ENCODE peak calls at places on chromosomes 3 and 15, in six cellular contexts. One of them, this sample, is unnamed.

GRCh38 chr15:44883219-44883900 is 73.1 kb upstream of the TERB2 start:
- DNase-seq in IMR-90: no peak
- DNase-seq in OCI-LY7: no peak
- DNase-seq in fibroblast of mammary gland: no peak
- DNase-seq in PC-3: no peak
- DNase-seq in retinal pigment epithelial cell: no peak
- DNase-seq in this sample: no peak

GRCh38 chr3:19065027-19065426 is 83.3 kb upstream of the KCNH8 start:
- DNase-seq in IMR-90: no peak
- DNase-seq in OCI-LY7: peak
- DNase-seq in fibroblast of mammary gland: no peak
- DNase-seq in PC-3: peak
- DNase-seq in retinal pigment epithelial cell: no peak
- DNase-seq in this sample: no peak

GRCh38 chr3:191649626-191650025 is 188.7 kb downstream of the PYDC2 start:
- DNase-seq in IMR-90: no peak
- DNase-seq in OCI-LY7: no peak
- DNase-seq in fibroblast of mammary gland: no peak
- DNase-seq in PC-3: no peak
- DNase-seq in retinal pigment epithelial cell: no peak
- DNase-seq in this sample: no peak

GRCh38 chr15:39788800-39789565 is 6.3 kb upstream of the FSIP1 start:
- DNase-seq in IMR-90: peak
- DNase-seq in OCI-LY7: no peak
- DNase-seq in fibroblast of mammary gland: peak
- DNase-seq in PC-3: no peak
- DNase-seq in retinal pigment epithelial cell: no peak
- DNase-seq in this sample: no peak

GRCh38 chr3:43707266-43707665 is 16.5 kb downstream of the ABHD5 start:
- DNase-seq in IMR-90: peak
- DNase-seq in OCI-LY7: no peak
- DNase-seq in fibroblast of mammary gland: no peak
- DNase-seq in PC-3: peak
- DNase-seq in retinal pigment epithelial cell: no peak
- DNase-seq in this sample: no peak

GRCh38 chr3:116176974-116177555 is 268.2 kb downstream of the LSAMP start:
- DNase-seq in IMR-90: no peak
- DNase-seq in OCI-LY7: no peak
- DNase-seq in fibroblast of mammary gland: no peak
- DNase-seq in PC-3: no peak
- DNase-seq in retinal pigment epithelial cell: no peak
- DNase-seq in this sample: no peak

GRCh38 chr15:47786371-47786770 is 69.1 kb downstream of the SEMA6D start:
- DNase-seq in IMR-90: peak
- DNase-seq in OCI-LY7: no peak
- DNase-seq in fibroblast of mammary gland: no peak
- DNase-seq in PC-3: no peak
- DNase-seq in retinal pigment epithelial cell: no peak
- DNase-seq in this sample: no peak

GRCh38 chr3:27134165-27134796 is 234.9 kb downstream of the NEK10 start:
- DNase-seq in IMR-90: peak
- DNase-seq in OCI-LY7: peak
- DNase-seq in fibroblast of mammary gland: peak
- DNase-seq in PC-3: peak
- DNase-seq in retinal pigment epithelial cell: peak
- DNase-seq in this sample: peak

GRCh38 chr15:58779554-58779953 is 8.5 kb downstream of the MINDY2 start:
- DNase-seq in IMR-90: no peak
- DNase-seq in OCI-LY7: no peak
- DNase-seq in fibroblast of mammary gland: no peak
- DNase-seq in PC-3: no peak
- DNase-seq in retinal pigment epithelial cell: no peak
- DNase-seq in this sample: no peak

GRCh38 chr3:108388136-108389132 is 92.1 kb downstream of the HHLA2 start:
- DNase-seq in IMR-90: no peak
- DNase-seq in OCI-LY7: no peak
- DNase-seq in fibroblast of mammary gland: no peak
- DNase-seq in PC-3: no peak
- DNase-seq in retinal pigment epithelial cell: no peak
- DNase-seq in this sample: peak

GRCh38 chr3:196634224-196634623 is 5.3 kb upstream of the NRROS start:
- DNase-seq in IMR-90: no peak
- DNase-seq in OCI-LY7: peak
- DNase-seq in fibroblast of mammary gland: no peak
- DNase-seq in PC-3: no peak
- DNase-seq in retinal pigment epithelial cell: no peak
- DNase-seq in this sample: no peak

GRCh38 chr3:13528217-13528801 is 20.6 kb upstream of the FBLN2 start:
- DNase-seq in IMR-90: no peak
- DNase-seq in OCI-LY7: no peak
- DNase-seq in fibroblast of mammary gland: peak
- DNase-seq in PC-3: peak
- DNase-seq in retinal pigment epithelial cell: no peak
- DNase-seq in this sample: no peak

GRCh38 chr15:20280933-20281463 is 260.6 kb downstream of the GOLGA6L6 start:
- DNase-seq in IMR-90: no peak
- DNase-seq in OCI-LY7: no peak
- DNase-seq in fibroblast of mammary gland: no peak
- DNase-seq in PC-3: no peak
- DNase-seq in retinal pigment epithelial cell: no peak
- DNase-seq in this sample: no peak

GRCh38 chr15:34799149-34799824 is 3.9 kb upstream of the ACTC1 start:
- DNase-seq in IMR-90: no peak
- DNase-seq in OCI-LY7: no peak
- DNase-seq in fibroblast of mammary gland: no peak
- DNase-seq in PC-3: no peak
- DNase-seq in retinal pigment epithelial cell: peak
- DNase-seq in this sample: no peak

GRCh38 chr3:12916159-12916558 is 74.8 kb upstream of the RPL32 start:
- DNase-seq in IMR-90: no peak
- DNase-seq in OCI-LY7: no peak
- DNase-seq in fibroblast of mammary gland: no peak
- DNase-seq in PC-3: no peak
- DNase-seq in retinal pigment epithelial cell: no peak
- DNase-seq in this sample: no peak

GRCh38 chr15:63104727-63105126 is 16.9 kb upstream of the LACTB start:
- DNase-seq in IMR-90: peak
- DNase-seq in OCI-LY7: no peak
- DNase-seq in fibroblast of mammary gland: peak
- DNase-seq in PC-3: no peak
- DNase-seq in retinal pigment epithelial cell: no peak
- DNase-seq in this sample: no peak

GRCh38 chr3:29385056-29385455 is 104.2 kb downstream of the RBMS3 start:
- DNase-seq in IMR-90: no peak
- DNase-seq in OCI-LY7: no peak
- DNase-seq in fibroblast of mammary gland: peak
- DNase-seq in PC-3: no peak
- DNase-seq in retinal pigment epithelial cell: peak
- DNase-seq in this sample: no peak

GRCh38 chr15:63997715-63998442 is 48.4 kb downstream of the DAPK2 start:
- DNase-seq in IMR-90: no peak
- DNase-seq in OCI-LY7: no peak
- DNase-seq in fibroblast of mammary gland: no peak
- DNase-seq in PC-3: no peak
- DNase-seq in retinal pigment epithelial cell: no peak
- DNase-seq in this sample: no peak

DNA sequence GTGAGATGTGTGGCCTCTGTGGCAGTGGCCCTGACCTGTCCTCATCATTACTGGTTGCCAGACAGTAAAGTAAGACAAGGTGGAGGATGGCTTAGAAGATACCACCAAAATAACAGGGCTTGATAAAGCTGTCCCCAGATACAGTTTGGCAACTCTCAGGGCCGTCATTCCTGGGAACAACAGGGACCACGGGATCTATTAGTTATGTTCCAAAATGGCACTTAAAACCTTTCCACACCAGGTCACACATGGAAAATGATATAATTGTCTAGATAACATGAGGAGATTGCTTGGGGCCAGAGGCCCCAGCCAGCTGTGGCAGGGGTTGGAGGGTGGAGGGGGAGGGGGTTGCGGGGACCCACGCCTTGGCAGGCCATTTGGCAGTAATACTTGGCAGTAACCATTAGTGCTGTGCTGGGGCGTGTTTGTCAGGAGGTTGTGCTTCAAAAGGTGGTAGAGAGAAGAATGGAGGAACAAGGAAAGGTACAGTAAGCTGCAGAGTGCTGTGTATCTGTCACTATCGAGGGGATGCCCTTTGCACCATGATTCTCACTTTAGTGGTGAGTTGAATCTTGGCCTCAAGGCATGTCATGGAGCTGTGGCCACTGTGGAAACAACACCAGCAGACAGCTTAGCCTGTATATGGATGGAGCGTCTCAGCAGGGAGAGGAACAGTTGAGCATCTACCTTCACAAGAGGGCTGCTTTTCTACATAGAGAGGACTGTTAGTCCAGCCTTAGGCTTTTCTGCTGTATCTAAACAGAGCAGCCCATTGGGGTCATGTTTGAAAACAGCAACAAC is 14.0 kb downstream of the PLCL2 start:
- DNase-seq in IMR-90: no peak
- DNase-seq in OCI-LY7: no peak
- DNase-seq in fibroblast of mammary gland: no peak
- DNase-seq in PC-3: no peak
- DNase-seq in retinal pigment epithelial cell: no peak
- DNase-seq in this sample: no peak
- H3K4me3 ChIP-seq in IMR-90: no peak
- H3K4me3 ChIP-seq in OCI-LY7: no peak
- H3K4me3 ChIP-seq in fibroblast of mammary gland: no peak
- H3K4me3 ChIP-seq in PC-3: no peak
- H3K4me3 ChIP-seq in retinal pigment epithelial cell: no peak
- H3K4me3 ChIP-seq in this sample: no peak

DNA sequence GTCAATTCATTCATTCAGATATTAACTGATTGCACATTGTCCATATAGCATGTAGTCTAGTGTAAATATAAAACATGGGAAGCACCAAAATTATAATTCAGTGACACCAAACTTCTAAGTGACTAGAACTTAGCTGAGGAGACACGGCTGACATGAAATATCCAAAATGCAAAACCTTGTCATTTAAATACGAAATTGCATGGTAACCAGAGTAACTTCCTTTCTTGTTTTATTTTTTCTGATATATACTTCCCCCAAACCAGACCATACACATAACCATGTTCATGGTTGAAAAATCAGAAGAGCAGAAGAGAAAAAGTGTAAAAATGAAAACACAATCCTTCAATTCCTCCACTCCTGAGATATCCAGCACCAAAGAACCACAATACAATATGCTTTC is 38.0 kb downstream of the CBLB start:
- DNase-seq in IMR-90: no peak
- DNase-seq in OCI-LY7: peak
- DNase-seq in fibroblast of mammary gland: no peak
- DNase-seq in PC-3: no peak
- DNase-seq in retinal pigment epithelial cell: no peak
- DNase-seq in this sample: no peak
- H3K4me3 ChIP-seq in IMR-90: no peak
- H3K4me3 ChIP-seq in OCI-LY7: peak
- H3K4me3 ChIP-seq in fibroblast of mammary gland: no peak
- H3K4me3 ChIP-seq in PC-3: no peak
- H3K4me3 ChIP-seq in retinal pigment epithelial cell: no peak
- H3K4me3 ChIP-seq in this sample: no peak

GRCh38 chr15:84819791-84820190 is 2.6 kb downstream of the ALPK3 start:
- DNase-seq in IMR-90: no peak
- DNase-seq in OCI-LY7: no peak
- DNase-seq in fibroblast of mammary gland: no peak
- DNase-seq in PC-3: no peak
- DNase-seq in retinal pigment epithelial cell: no peak
- DNase-seq in this sample: no peak

GRCh38 chr15:84821501-84822021 is 4.4 kb downstream of the ALPK3 start:
- DNase-seq in IMR-90: no peak
- DNase-seq in OCI-LY7: peak
- DNase-seq in fibroblast of mammary gland: peak
- DNase-seq in PC-3: no peak
- DNase-seq in retinal pigment epithelial cell: no peak
- DNase-seq in this sample: no peak

GRCh38 chr15:84818221-84819131 is 1.3 kb downstream of the ALPK3 start:
- DNase-seq in IMR-90: peak
- DNase-seq in OCI-LY7: peak
- DNase-seq in fibroblast of mammary gland: peak
- DNase-seq in PC-3: peak
- DNase-seq in retinal pigment epithelial cell: no peak
- DNase-seq in this sample: no peak

GRCh38 chr15:84817461-84818081 is 415 bp downstream of the ALPK3 start:
- DNase-seq in IMR-90: no peak
- DNase-seq in OCI-LY7: no peak
- DNase-seq in fibroblast of mammary gland: no peak
- DNase-seq in PC-3: no peak
- DNase-seq in retinal pigment epithelial cell: no peak
- DNase-seq in this sample: no peak

GRCh38 chr15:84819291-84819768 is 2.2 kb downstream of the ALPK3 start:
- DNase-seq in IMR-90: no peak
- DNase-seq in OCI-LY7: no peak
- DNase-seq in fibroblast of mammary gland: no peak
- DNase-seq in PC-3: no peak
- DNase-seq in retinal pigment epithelial cell: no peak
- DNase-seq in this sample: no peak
- H3K4me3 ChIP-seq in IMR-90: no peak
- H3K4me3 ChIP-seq in OCI-LY7: no peak
- H3K4me3 ChIP-seq in fibroblast of mammary gland: no peak
- H3K4me3 ChIP-seq in PC-3: no peak
- H3K4me3 ChIP-seq in retinal pigment epithelial cell: peak
- H3K4me3 ChIP-seq in this sample: no peak

DNA sequence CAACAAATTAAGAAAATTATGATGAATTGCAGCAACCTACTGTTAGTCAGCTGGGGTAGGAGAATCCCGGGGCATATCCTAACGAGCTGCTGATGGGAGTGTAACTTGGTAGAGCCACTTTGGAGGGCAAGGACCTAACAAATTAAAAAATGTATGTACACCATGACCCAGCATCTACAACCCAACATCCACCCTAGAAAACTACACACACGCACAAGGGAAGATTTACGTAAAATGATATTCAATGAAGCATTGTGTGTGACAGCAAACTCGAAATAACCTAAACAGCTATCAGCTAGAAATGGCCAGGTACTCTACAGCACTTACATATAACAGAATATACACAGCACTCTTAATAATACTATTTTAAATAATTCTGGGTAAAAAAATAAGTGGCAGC is 1.8 kb downstream of the BCL2A1 start:
- DNase-seq in IMR-90: no peak
- DNase-seq in OCI-LY7: no peak
- DNase-seq in fibroblast of mammary gland: no peak
- DNase-seq in PC-3: no peak
- DNase-seq in retinal pigment epithelial cell: no peak
- DNase-seq in this sample: no peak
- H3K4me3 ChIP-seq in IMR-90: no peak
- H3K4me3 ChIP-seq in OCI-LY7: peak
- H3K4me3 ChIP-seq in fibroblast of mammary gland: no peak
- H3K4me3 ChIP-seq in PC-3: peak
- H3K4me3 ChIP-seq in retinal pigment epithelial cell: no peak
- H3K4me3 ChIP-seq in this sample: no peak

This sample was measured in dorsolateral prefrontal cortex.